ENCODE peak calls at places on chromosomes 11 and 22, in five cellular contexts. U is activated naive CD8-positive, alpha-beta T cell treated with anti-CD3 and anti-CD28 coated beads for 36 hours; V is HFFc6; L is activated CD8-positive, alpha-beta memory T cell treated with anti-CD3 and anti-CD28 coated beads, Interleukin-2, amount 50 U/mL, for 48 hours; N is stimulated activated CD4-positive, alpha-beta T cell treated with anti-CD3 and anti-CD28 coated beads, Interleukin-12 subunit alpha, Interleukin-12 subunit beta, amount 100 ng/mL, for 48 hours. Z is an unnamed sample.

GRCh38 chr22:27867114-27867957 is 51.7 kb downstream of the PITPNB start:
- DNase-seq in U (peak; percentile 46), N (peak; percentile 3), L (no peak), V (no peak), Z (peak; percentile 43)

GRCh38 chr11:19972091-19972490 is 188.2 kb downstream of the DBX1 start:
- DNase-seq in N (no peak), L (no peak), U (no peak), V (no peak), Z (no peak)

GRCh38 chr11:1570531-1570895 is 1.6 kb downstream of the DUSP8 start:
- DNase-seq in N (no peak), L (no peak), U (no peak), V (no peak), Z (no peak)

GRCh38 chr22:49230194-49230577 is 597.5 kb downstream of the BRD1 start:
- DNase-seq in U (no peak), N (no peak), L (no peak), V (no peak), Z (no peak)

GRCh38 chr11:67306769-67307544 is 3.6 kb downstream of the SSH3 start:
- DNase-seq in N (no peak), L (no peak), U (no peak), V (no peak), Z (no peak)

GRCh38 chr11:44659641-44660040 is 67.1 kb upstream of the TSPAN18 start:
- DNase-seq in U (no peak), L (no peak), V (no peak), N (no peak), Z (no peak)

GRCh38 chr11:129248618-129249017 is 56.5 kb upstream of the ARHGAP32 start:
- DNase-seq in U (no peak), N (no peak), V (peak; percentile 71), L (no peak), Z (no peak)

GRCh38 chr11:90222152-90222458 is 744 bp downstream of the CHORDC1 start:
- DNase-seq in N (no peak), L (no peak), U (no peak), V (no peak), Z (no peak)

GRCh38 chr11:22522225-22522624 is 103.4 kb downstream of the FANCF start:
- DNase-seq in L (no peak), V (no peak), U (no peak), N (no peak), Z (no peak)

GRCh38 chr11:68763181-68763721 is 11.9 kb upstream of the TESMIN start:
- DNase-seq in V (peak; percentile 17), N (no peak), L (no peak), U (no peak), Z (no peak)

GRCh38 chr22:49979587-49980264 is 19.2 kb downstream of the PIM3 start:
- DNase-seq in N (no peak), L (peak; percentile 58), U (no peak), V (peak; percentile 31), Z (no peak)

GRCh38 chr11:36048496-36049247 is 104.8 kb downstream of the LDLRAD3 start:
- DNase-seq in V (peak; percentile 11), U (no peak), L (no peak), N (no peak), Z (no peak)